ENCODE peak calls at places on chromosomes 12 and 14, in five cellular contexts. A, D, Z, U and B are unnamed samples. For H3K9me3, the result is how much of the 10 kb centered on the place peaks cover.

GRCh38 chr12:58177366-58177765 is 236.0 kb downstream of the ATP23 start:
- DNase-seq in A (no peak), U (no peak), Z (no peak), D (no peak), B (no peak)

GRCh38 chr14:80959448-80960006 is 4.1 kb downstream of the TSHR start:
- DNase-seq in Z (no peak), D (peak), A (no peak), U (peak), B (no peak)

GRCh38 chr12:98418357-98419075 is 96.9 kb upstream of the TMPO start:
- DNase-seq in Z (peak), D (no peak), U (no peak), A (peak), B (peak)

GRCh38 chr12:51406299-51406698 is 15.1 kb upstream of the GALNT6 start:
- DNase-seq in A (no peak), D (no peak), Z (no peak), U (no peak), B (no peak)

GRCh38 chr12:47797432-47797831 is 22.3 kb downstream of the HDAC7 start:
- DNase-seq in A (no peak), D (no peak), U (peak), Z (no peak), B (no peak)

GRCh38 chr12:122067548-122067947 is 11.0 kb upstream of the MLXIP start:
- DNase-seq in D (no peak), U (no peak), A (no peak), Z (no peak), B (no peak)

GRCh38 chr14:37060496-37061260 is 111.7 kb downstream of the SLC25A21 start:
- DNase-seq in D (no peak), A (no peak), U (no peak), Z (no peak), B (no peak)

GRCh38 chr12:14982986-14983385 is 10.1 kb downstream of the PDE6H start:
- DNase-seq in U (peak), D (no peak), A (no peak), Z (no peak), B (no peak)

GRCh38 chr14:34693228-34693939 is 21.0 kb downstream of the CFL2 start:
- DNase-seq in U (peak), D (no peak), A (peak), Z (no peak), B (peak)

GRCh38 chr14:80275208-80275850 is 64.0 kb upstream of the DIO2 start:
- DNase-seq in D (no peak), Z (no peak), U (no peak), A (no peak), B (no peak)

GRCh38 chr12:9349888-9350885 is 142.0 kb upstream of the PZP start:
- DNase-seq in D (no peak), U (no peak), Z (no peak), A (no peak), B (no peak)

GRCh38 chr12:32964981-32965585 is 68.5 kb upstream of the PKP2 start:
- DNase-seq in Z (no peak), U (no peak), A (no peak), D (no peak), B (no peak)

GRCh38 chr12:91680864-91681263 is 464.8 kb downstream of the BTG1 start:
- DNase-seq in Z (no peak), U (no peak), D (no peak), A (no peak), B (no peak)

GRCh38 chr14:82500222-82500621 is 966.6 kb upstream of the SEL1L start:
- DNase-seq in Z (no peak), A (no peak), U (no peak), D (no peak), B (no peak)

GRCh38 chr12:51389302-51389999 is 1.8 kb downstream of the GALNT6 start:
- DNase-seq in Z (no peak), U (peak), D (no peak), A (no peak), B (no peak)

GRCh38 chr14:101496779-101497420 is 64.4 kb upstream of the DIO3 start:
- DNase-seq in Z (no peak), U (no peak), D (no peak), A (no peak), B (no peak)

GRCh38 chr12:121839993-121840761 is 18.5 kb downstream of the HPD start:
- DNase-seq in D (no peak), A (no peak), U (no peak), Z (no peak), B (peak)

GRCh38 chr12:76520348-76520747 is 39.2 kb downstream of the OSBPL8 start:
- DNase-seq in D (no peak), A (no peak), U (no peak), Z (no peak), B (no peak)
- H3K9me3 ChIP-seq in D (under half), A (under half), U (under half), Z (under half), B (under half)

GRCh38 chr14:65187421-65188049 is 85.2 kb upstream of the MAX start:
- DNase-seq in D (no peak), U (no peak), Z (no peak), A (no peak), B (no peak)
- H3K27ac ChIP-seq in D (no peak), U (no peak), Z (no peak), A (no peak), B (no peak)

DNA sequence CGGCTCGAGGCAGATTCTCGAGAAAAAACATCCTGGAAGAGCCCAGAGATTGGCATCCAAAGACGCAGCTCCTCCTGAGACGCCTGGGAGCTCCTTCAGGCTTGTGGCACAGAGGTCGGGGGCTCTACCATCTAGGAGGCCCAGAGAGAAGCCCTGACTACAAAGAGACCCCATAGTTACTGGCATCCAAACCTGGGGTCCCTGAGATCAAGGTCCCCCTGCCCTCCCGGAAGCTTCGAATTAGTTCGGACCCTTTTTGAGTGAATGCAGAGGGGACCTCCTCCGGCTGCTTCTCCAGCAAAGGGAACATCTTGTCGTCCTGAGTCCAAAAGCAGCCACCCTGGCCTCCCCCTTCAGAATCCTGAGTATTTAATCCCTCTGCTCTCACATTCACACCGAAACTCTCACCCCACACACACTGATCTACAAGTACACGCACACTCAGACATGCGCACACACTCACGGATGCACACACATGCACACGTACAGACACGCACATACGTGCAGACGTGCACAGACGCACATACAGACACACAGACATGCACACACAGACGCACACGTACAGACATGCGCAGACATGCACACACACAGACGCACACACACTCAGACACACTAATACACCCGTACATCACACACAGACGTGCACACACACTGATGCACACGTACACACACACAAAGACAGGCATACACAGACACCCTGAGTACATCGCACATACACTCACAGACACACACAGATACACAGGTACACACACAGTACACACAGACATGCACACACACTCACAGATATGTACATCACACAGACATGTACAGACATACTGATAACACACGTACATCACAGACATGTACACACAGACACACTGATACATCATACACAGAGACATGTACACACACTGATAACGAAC is 5.9 kb downstream of the ZNF605 start:
- DNase-seq in U (no peak), D (no peak), A (no peak), Z (no peak), B (no peak)
- H3K9me3 ChIP-seq in U (under half), D (under half), A (under half), Z (under half), B (half or more)

DNA sequence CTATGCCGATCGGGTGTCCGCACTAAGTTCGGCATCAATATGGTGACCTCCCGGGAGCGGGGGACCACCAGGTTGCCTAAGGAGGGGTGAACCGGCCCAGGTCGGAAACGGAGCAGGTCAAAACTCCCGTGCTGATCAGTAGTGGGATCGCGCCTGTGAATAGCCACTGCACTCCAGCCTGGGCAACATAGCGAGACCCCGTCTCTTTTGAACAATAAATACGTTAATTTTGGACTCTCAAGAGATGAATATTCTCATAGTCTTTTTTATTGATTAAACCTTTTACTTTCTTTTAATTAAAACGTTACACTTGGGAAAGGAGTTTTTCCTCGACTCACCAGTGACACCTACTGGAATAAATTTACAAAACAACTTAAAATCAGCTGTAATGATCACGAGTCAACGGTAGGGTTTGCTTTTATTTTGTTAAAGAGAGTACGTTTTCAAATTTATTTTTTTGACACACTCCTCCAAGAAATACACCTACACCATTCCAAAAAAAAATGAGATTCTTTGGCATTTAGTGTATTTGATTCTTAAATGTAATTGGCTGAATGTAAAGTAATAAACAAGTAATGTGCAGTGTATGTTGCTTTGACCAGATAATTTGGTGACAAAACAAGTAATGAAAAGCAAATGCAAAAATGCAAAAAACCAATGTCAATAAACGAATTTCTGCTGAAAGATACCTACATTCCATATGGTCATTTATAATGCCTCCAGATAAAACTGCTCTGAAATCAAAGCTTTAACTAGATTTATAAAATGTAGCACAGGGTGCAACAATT is 687 bp upstream of the RPS29 start:
- DNase-seq in A (peak), D (peak), Z (no peak), U (peak), B (no peak)
- H3K27ac ChIP-seq in A (peak), D (peak), Z (peak), U (peak), B (peak)

GRCh38 chr12:62304560-62304959 is 44.4 kb downstream of the USP15 start:
- DNase-seq in U (no peak), A (no peak), Z (no peak), D (no peak), B (no peak)

GRCh38 chr12:62301080-62301798 is 41.0 kb downstream of the USP15 start:
- DNase-seq in D (no peak), U (no peak), Z (no peak), A (no peak), B (no peak)

GRCh38 chr12:62299617-62300016 is 39.4 kb downstream of the USP15 start:
- DNase-seq in U (no peak), D (no peak), A (no peak), Z (no peak), B (no peak)

GRCh38 chr12:62305778-62306177 is 45.6 kb downstream of the USP15 start:
- DNase-seq in D (no peak), Z (no peak), U (no peak), A (no peak), B (no peak)

GRCh38 chr12:62301799-62302133 is 41.6 kb downstream of the USP15 start:
- DNase-seq in Z (no peak), U (no peak), D (no peak), A (no peak), B (no peak)
- H3K9me3 ChIP-seq in Z (under half), U (under half), D (under half), A (under half), B (under half)

GRCh38 chr12:100515956-100516355 is 42.3 kb downstream of the NR1H4 start:
- DNase-seq in U (no peak), Z (no peak), D (no peak), A (no peak), B (no peak)

GRCh38 chr12:100518376-100518775 is 44.7 kb downstream of the NR1H4 start:
- DNase-seq in Z (no peak), A (no peak), D (no peak), U (no peak), B (no peak)

DNA sequence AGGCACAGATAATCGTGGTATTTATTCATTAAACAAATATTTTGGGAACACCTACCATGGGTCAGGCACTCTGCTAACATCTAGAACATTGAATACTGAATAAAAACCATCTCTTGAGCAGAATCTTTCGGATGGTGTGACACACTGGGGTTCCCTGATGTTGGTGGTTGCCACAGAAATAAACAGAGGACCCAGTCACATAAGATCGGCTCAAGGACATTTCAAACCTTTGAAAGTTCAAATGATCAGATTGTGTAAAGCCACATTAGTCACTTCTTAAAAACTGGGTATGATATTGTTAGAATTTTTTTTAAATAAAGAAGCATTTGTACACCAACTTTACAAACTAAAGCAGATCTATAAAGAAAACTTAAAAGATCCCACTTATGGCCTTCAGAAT is 39.0 kb downstream of the NR1H4 start:
- DNase-seq in D (no peak), A (no peak), Z (no peak), U (no peak), B (no peak)
- H3K27ac ChIP-seq in D (no peak), A (no peak), Z (no peak), U (no peak), B (no peak)

GRCh38 chr12:63869656-63870055 is 25.2 kb downstream of the SRGAP1 start:
- DNase-seq in A (no peak), Z (no peak), D (no peak), U (no peak), B (no peak)

GRCh38 chr12:63875703-63876102 is 31.2 kb downstream of the SRGAP1 start:
- DNase-seq in A (no peak), Z (no peak), U (no peak), D (no peak), B (no peak)

GRCh38 chr12:63874897-63875296 is 30.4 kb downstream of the SRGAP1 start:
- DNase-seq in Z (no peak), A (no peak), U (no peak), D (no peak), B (no peak)

GRCh38 chr12:63867026-63867425 is 22.5 kb downstream of the SRGAP1 start:
- DNase-seq in D (no peak), U (no peak), A (no peak), Z (no peak), B (no peak)

GRCh38 chr12:63870838-63871237 is 26.3 kb downstream of the SRGAP1 start:
- DNase-seq in D (no peak), A (no peak), U (no peak), Z (no peak), B (no peak)
- H3K9me3 ChIP-seq in D (under half), A (under half), U (under half), Z (under half), B (under half)

DNA sequence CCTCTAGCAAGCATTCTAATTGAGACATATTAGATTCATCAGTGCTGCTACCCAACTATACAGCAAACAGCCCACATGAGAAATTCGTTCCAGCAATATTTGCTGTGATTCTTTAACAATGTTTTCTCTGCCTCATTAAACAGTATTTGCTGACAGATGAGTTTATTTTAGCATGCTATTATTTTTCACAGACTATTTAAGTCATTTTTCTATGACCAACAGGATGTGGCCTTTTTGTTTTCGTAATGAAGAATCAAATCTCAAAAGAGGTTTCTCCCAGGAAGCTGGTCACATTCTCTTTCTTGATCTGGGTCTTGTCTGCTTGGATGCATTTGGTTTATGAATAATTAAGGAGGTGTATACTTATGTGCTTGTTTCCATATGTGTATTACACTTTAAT is 23.2 kb upstream of the SERPINA12 start:
- DNase-seq in A (no peak), Z (no peak), D (no peak), U (peak), B (no peak)
- H3K27ac ChIP-seq in A (no peak), Z (no peak), D (no peak), U (no peak), B (no peak)